ENCODE peak calls at places on chromosomes 16 and 17, in four cellular contexts. L, O, X and H are unnamed samples.

GRCh38 chr16:84739349-84740124 is 39.7 kb downstream of the USP10 start:
- DNase-seq in L (peak; percentile 93), O (no peak), X (no peak), H (peak; percentile 90)

GRCh38 chr17:57723427-57724037 is 21.6 kb downstream of the CCDC182 start:
- DNase-seq in O (no peak), X (no peak), L (no peak), H (no peak)

GRCh38 chr16:79970551-79971236 is 370.2 kb upstream of the MAF start:
- DNase-seq in X (no peak), L (no peak), O (no peak), H (peak; percentile 12)

GRCh38 chr16:87507351-87508069 is 14.7 kb upstream of the ZCCHC14 start:
- DNase-seq in L (no peak), O (no peak), X (no peak), H (no peak)

GRCh38 chr16:76441886-76442285 is 164.7 kb downstream of the CNTNAP4 start:
- DNase-seq in X (no peak), L (no peak), O (no peak), H (no peak)

GRCh38 chr16:13795131-13795530 is 124.8 kb upstream of the ERCC4 start:
- DNase-seq in L (no peak), X (no peak), O (no peak), H (no peak)

GRCh38 chr17:73510981-73511442 is 133.2 kb downstream of the SDK2 start:
- DNase-seq in O (no peak), X (no peak), L (no peak), H (no peak)

GRCh38 chr16:57505169-57505568 is 18.9 kb upstream of the DOK4 start:
- DNase-seq in O (no peak), L (no peak), X (no peak), H (no peak)

GRCh38 chr16:88539652-88540345 is 30.4 kb upstream of the ZC3H18 start:
- DNase-seq in L (no peak), O (no peak), X (no peak), H (no peak)

GRCh38 chr16:84277244-84277823 is 17.3 kb upstream of the WFDC1 start:
- DNase-seq in X (peak; percentile 83), L (peak; percentile 64), O (peak; percentile 48), H (peak; percentile 63)

GRCh38 chr17:77869665-77870132 is 88.8 kb upstream of the TNRC6C start:
- DNase-seq in X (no peak), O (no peak), L (no peak), H (no peak)

GRCh38 chr17:63535640-63536039 is 12.5 kb downstream of the KCNH6 start:
- DNase-seq in O (no peak), X (no peak), L (no peak), H (no peak)

GRCh38 chr17:69574257-69575197 is 160.0 kb downstream of the MAP2K6 start:
- DNase-seq in L (no peak), X (no peak), O (no peak), H (peak; percentile 87)

GRCh38 chr17:51056813-51057510 is 63.7 kb downstream of the SPAG9 start:
- DNase-seq in O (no peak), L (peak; percentile 90), X (no peak), H (peak; percentile 93)

GRCh38 chr16:79083879-79084278 is 516.7 kb downstream of the MAF start:
- DNase-seq in X (no peak), O (no peak), L (no peak), H (no peak)

GRCh38 chr17:32277284-32277683 is 11.7 kb downstream of the RHBDL3 start:
- DNase-seq in L (peak; percentile 52), O (no peak), X (no peak), H (peak; percentile 76)

GRCh38 chr16:57144027-57144426 is 41.8 kb downstream of the PSME3IP1 start:
- DNase-seq in L (no peak), O (no peak), X (no peak), H (no peak)

GRCh38 chr17:2853111-2853721 is 57.0 kb downstream of the RAP1GAP2 start:
- DNase-seq in O (no peak), L (peak; percentile 57), X (peak; percentile 35), H (peak; percentile 22)

GRCh38 chr17:38872671-38873385 is 3.0 kb downstream of the LASP1 start:
- DNase-seq in L (no peak), O (no peak), X (peak; percentile 38), H (no peak)

GRCh38 chr17:80524150-80524712 is 20.4 kb upstream of the RPTOR start:
- DNase-seq in L (no peak), X (no peak), O (no peak), H (no peak)